ENCODE peak calls at places on chromosomes 5 and 9, in nine cellular contexts. One of them, this sample, is unnamed.

GRCh38 chr9:80615964-80616363 is 1044.2 kb downstream of the TLE4 start:
- DNase-seq in mammary epithelial cell: no peak
- DNase-seq in neural progenitor cell: no peak
- DNase-seq in A673: no peak
- DNase-seq in endothelial cell of umbilical vein: no peak
- DNase-seq in fibroblast of the aortic adventitia: peak; percentile 18
- DNase-seq in fibroblast of pulmonary artery: no peak
- DNase-seq in dorsolateral prefrontal cortex: no peak
- DNase-seq in cardiac fibroblast: peak; percentile 9
- DNase-seq in this sample: peak; percentile 16

GRCh38 chr5:38382898-38383297 is 124.5 kb downstream of the EGFLAM start:
- DNase-seq in A673: peak; percentile 81
- DNase-seq in cardiac fibroblast: peak; percentile 81
- DNase-seq in fibroblast of the aortic adventitia: peak; percentile 75
- DNase-seq in endothelial cell of umbilical vein: peak; percentile 72
- DNase-seq in dorsolateral prefrontal cortex: peak; percentile 68
- DNase-seq in neural progenitor cell: peak; percentile 81
- DNase-seq in fibroblast of pulmonary artery: peak; percentile 78
- DNase-seq in mammary epithelial cell: peak; percentile 50
- DNase-seq in this sample: peak; percentile 65

GRCh38 chr5:157874861-157875260 is 15.9 kb upstream of the CLINT1 start:
- DNase-seq in dorsolateral prefrontal cortex: no peak
- DNase-seq in mammary epithelial cell: peak; percentile 23
- DNase-seq in A673: no peak
- DNase-seq in fibroblast of the aortic adventitia: no peak
- DNase-seq in cardiac fibroblast: no peak
- DNase-seq in neural progenitor cell: no peak
- DNase-seq in endothelial cell of umbilical vein: no peak
- DNase-seq in fibroblast of pulmonary artery: no peak
- DNase-seq in this sample: no peak

GRCh38 chr9:115964710-115965347 is 188.8 kb upstream of the PAPPA start:
- DNase-seq in dorsolateral prefrontal cortex: no peak
- DNase-seq in neural progenitor cell: no peak
- DNase-seq in endothelial cell of umbilical vein: no peak
- DNase-seq in fibroblast of pulmonary artery: no peak
- DNase-seq in fibroblast of the aortic adventitia: no peak
- DNase-seq in A673: peak; percentile 92
- DNase-seq in mammary epithelial cell: no peak
- DNase-seq in cardiac fibroblast: no peak
- DNase-seq in this sample: no peak

GRCh38 chr5:10563940-10564837 is at the start of gene ANKRD33B:
- DNase-seq in dorsolateral prefrontal cortex: no peak
- DNase-seq in cardiac fibroblast: peak; percentile 53
- DNase-seq in mammary epithelial cell: peak; percentile 65
- DNase-seq in fibroblast of the aortic adventitia: peak; percentile 62
- DNase-seq in A673: peak; percentile 77
- DNase-seq in neural progenitor cell: peak; percentile 90
- DNase-seq in fibroblast of pulmonary artery: peak; percentile 61
- DNase-seq in endothelial cell of umbilical vein: peak; percentile 72
- DNase-seq in this sample: peak; percentile 66

GRCh38 chr5:130198927-130199326 is 294.7 kb downstream of the CHSY3 start:
- DNase-seq in endothelial cell of umbilical vein: peak; percentile 27
- DNase-seq in cardiac fibroblast: peak; percentile 58
- DNase-seq in mammary epithelial cell: no peak
- DNase-seq in neural progenitor cell: peak; percentile 57
- DNase-seq in dorsolateral prefrontal cortex: no peak
- DNase-seq in fibroblast of the aortic adventitia: peak; percentile 32
- DNase-seq in fibroblast of pulmonary artery: peak; percentile 63
- DNase-seq in A673: peak; percentile 54
- DNase-seq in this sample: peak; percentile 32

GRCh38 chr5:158957196-158957595 is 142.5 kb downstream of the EBF1 start:
- DNase-seq in fibroblast of the aortic adventitia: no peak
- DNase-seq in mammary epithelial cell: no peak
- DNase-seq in fibroblast of pulmonary artery: no peak
- DNase-seq in A673: no peak
- DNase-seq in endothelial cell of umbilical vein: no peak
- DNase-seq in neural progenitor cell: no peak
- DNase-seq in cardiac fibroblast: no peak
- DNase-seq in dorsolateral prefrontal cortex: no peak
- DNase-seq in this sample: no peak

GRCh38 chr5:177336603-177337494 is 14.6 kb downstream of the LMAN2 start:
- DNase-seq in mammary epithelial cell: peak; percentile 37
- DNase-seq in fibroblast of pulmonary artery: no peak
- DNase-seq in endothelial cell of umbilical vein: no peak
- DNase-seq in neural progenitor cell: no peak
- DNase-seq in dorsolateral prefrontal cortex: no peak
- DNase-seq in cardiac fibroblast: no peak
- DNase-seq in A673: no peak
- DNase-seq in fibroblast of the aortic adventitia: no peak
- DNase-seq in this sample: no peak

GRCh38 chr5:60184599-60184998 is 291.1 kb upstream of the PDE4D start:
- DNase-seq in fibroblast of the aortic adventitia: no peak
- DNase-seq in cardiac fibroblast: no peak
- DNase-seq in dorsolateral prefrontal cortex: no peak
- DNase-seq in mammary epithelial cell: peak; percentile 21
- DNase-seq in fibroblast of pulmonary artery: no peak
- DNase-seq in neural progenitor cell: no peak
- DNase-seq in A673: no peak
- DNase-seq in endothelial cell of umbilical vein: no peak
- DNase-seq in this sample: peak; percentile 61

GRCh38 chr5:123262275-123262823 is 160.9 kb downstream of the CEP120 start:
- DNase-seq in cardiac fibroblast: no peak
- DNase-seq in mammary epithelial cell: no peak
- DNase-seq in endothelial cell of umbilical vein: no peak
- DNase-seq in fibroblast of the aortic adventitia: peak; percentile 35
- DNase-seq in fibroblast of pulmonary artery: no peak
- DNase-seq in neural progenitor cell: no peak
- DNase-seq in A673: no peak
- DNase-seq in dorsolateral prefrontal cortex: no peak
- DNase-seq in this sample: no peak

GRCh38 chr5:53782620-53783019 is 222.2 kb downstream of the NDUFS4 start:
- DNase-seq in cardiac fibroblast: no peak
- DNase-seq in fibroblast of pulmonary artery: no peak
- DNase-seq in neural progenitor cell: peak; percentile 22
- DNase-seq in mammary epithelial cell: peak; percentile 16
- DNase-seq in dorsolateral prefrontal cortex: no peak
- DNase-seq in endothelial cell of umbilical vein: no peak
- DNase-seq in fibroblast of the aortic adventitia: no peak
- DNase-seq in A673: no peak
- DNase-seq in this sample: no peak

GRCh38 chr9:97786341-97786740 is 66.7 kb upstream of the FOXE1 start:
- DNase-seq in A673: peak; percentile 21
- DNase-seq in fibroblast of the aortic adventitia: peak; percentile 13
- DNase-seq in endothelial cell of umbilical vein: no peak
- DNase-seq in fibroblast of pulmonary artery: peak; percentile 7
- DNase-seq in neural progenitor cell: peak; percentile 45
- DNase-seq in mammary epithelial cell: no peak
- DNase-seq in dorsolateral prefrontal cortex: no peak
- DNase-seq in cardiac fibroblast: peak; percentile 22
- DNase-seq in this sample: peak; percentile 20

GRCh38 chr5:38316544-38317224 is 58.3 kb downstream of the EGFLAM start:
- DNase-seq in neural progenitor cell: no peak
- DNase-seq in mammary epithelial cell: no peak
- DNase-seq in fibroblast of pulmonary artery: peak; percentile 29
- DNase-seq in cardiac fibroblast: peak; percentile 36
- DNase-seq in A673: peak; percentile 83
- DNase-seq in dorsolateral prefrontal cortex: no peak
- DNase-seq in fibroblast of the aortic adventitia: peak; percentile 54
- DNase-seq in endothelial cell of umbilical vein: no peak
- DNase-seq in this sample: peak; percentile 37

GRCh38 chr5:168341178-168341577 is 49.7 kb downstream of the WWC1 start:
- DNase-seq in cardiac fibroblast: no peak
- DNase-seq in mammary epithelial cell: peak; percentile 36
- DNase-seq in fibroblast of the aortic adventitia: no peak
- DNase-seq in endothelial cell of umbilical vein: no peak
- DNase-seq in fibroblast of pulmonary artery: no peak
- DNase-seq in neural progenitor cell: no peak
- DNase-seq in dorsolateral prefrontal cortex: no peak
- DNase-seq in A673: no peak
- DNase-seq in this sample: no peak

GRCh38 chr5:34587355-34588241 is 68.5 kb upstream of the RAI14 start:
- DNase-seq in A673: no peak
- DNase-seq in mammary epithelial cell: peak; percentile 58
- DNase-seq in endothelial cell of umbilical vein: peak; percentile 70
- DNase-seq in fibroblast of the aortic adventitia: peak; percentile 47
- DNase-seq in dorsolateral prefrontal cortex: no peak
- DNase-seq in cardiac fibroblast: peak; percentile 90
- DNase-seq in fibroblast of pulmonary artery: peak; percentile 74
- DNase-seq in neural progenitor cell: peak; percentile 23
- DNase-seq in this sample: peak; percentile 55

GRCh38 chr5:31913796-31914188 is 260.3 kb downstream of the GOLPH3 start:
- DNase-seq in cardiac fibroblast: no peak
- DNase-seq in A673: no peak
- DNase-seq in fibroblast of pulmonary artery: no peak
- DNase-seq in mammary epithelial cell: no peak
- DNase-seq in neural progenitor cell: no peak
- DNase-seq in dorsolateral prefrontal cortex: no peak
- DNase-seq in endothelial cell of umbilical vein: no peak
- DNase-seq in fibroblast of the aortic adventitia: no peak
- DNase-seq in this sample: no peak

GRCh38 chr5:145324767-145325479 is 510.2 kb downstream of the PRELID2 start:
- DNase-seq in dorsolateral prefrontal cortex: no peak
- DNase-seq in mammary epithelial cell: no peak
- DNase-seq in cardiac fibroblast: peak; percentile 16
- DNase-seq in fibroblast of the aortic adventitia: peak; percentile 39
- DNase-seq in fibroblast of pulmonary artery: peak; percentile 14
- DNase-seq in neural progenitor cell: no peak
- DNase-seq in endothelial cell of umbilical vein: peak; percentile 51
- DNase-seq in A673: no peak
- DNase-seq in this sample: peak; percentile 10

GRCh38 chr5:137220523-137220927 is 278.6 kb downstream of the SPOCK1 start:
- DNase-seq in fibroblast of pulmonary artery: peak; percentile 84
- DNase-seq in dorsolateral prefrontal cortex: no peak
- DNase-seq in fibroblast of the aortic adventitia: peak; percentile 79
- DNase-seq in endothelial cell of umbilical vein: peak; percentile 80
- DNase-seq in neural progenitor cell: peak; percentile 70
- DNase-seq in mammary epithelial cell: peak; percentile 96
- DNase-seq in cardiac fibroblast: peak; percentile 95
- DNase-seq in A673: peak; percentile 60
- DNase-seq in this sample: peak; percentile 66
- TF ChIP-seq CTCF in fibroblast of pulmonary artery: peak; percentile 81
- TF ChIP-seq CTCF in dorsolateral prefrontal cortex: peak; percentile 37
- TF ChIP-seq CTCF in fibroblast of the aortic adventitia: peak; percentile 67
- TF ChIP-seq CTCF in endothelial cell of umbilical vein: peak; percentile 61
- TF ChIP-seq CTCF in neural progenitor cell: peak; percentile 65
- TF ChIP-seq CTCF in mammary epithelial cell: peak; percentile 83
- TF ChIP-seq CTCF in cardiac fibroblast: peak; percentile 65
- TF ChIP-seq CTCF in A673: peak; percentile 60
- TF ChIP-seq CTCF in this sample: peak; percentile 46

DNA sequence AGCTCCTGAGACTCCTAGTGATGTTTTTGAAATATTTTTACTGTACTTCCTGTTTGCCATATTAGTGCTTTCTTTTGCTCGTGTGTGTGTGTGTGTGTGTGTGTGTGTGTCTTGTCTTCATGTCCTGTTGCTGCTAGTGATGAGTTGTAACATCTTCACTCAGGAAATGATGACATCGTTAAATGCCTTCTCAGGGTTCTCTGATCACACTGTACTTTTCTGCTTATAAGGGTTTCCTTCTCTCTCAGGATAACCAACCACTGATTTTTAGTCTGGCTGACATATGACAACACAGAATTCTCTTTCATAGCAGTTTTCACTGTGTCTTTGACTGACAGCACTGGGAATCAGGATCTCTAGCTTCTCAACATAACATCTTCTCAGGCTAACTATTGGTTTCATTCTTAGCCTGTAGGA is 16.1 kb downstream of the SV2C start:
- DNase-seq in mammary epithelial cell: no peak
- DNase-seq in endothelial cell of umbilical vein: no peak
- DNase-seq in A673: peak; percentile 58
- DNase-seq in fibroblast of pulmonary artery: no peak
- DNase-seq in fibroblast of the aortic adventitia: no peak
- DNase-seq in dorsolateral prefrontal cortex: no peak
- DNase-seq in cardiac fibroblast: no peak
- DNase-seq in neural progenitor cell: no peak
- DNase-seq in this sample: no peak
- H3K4me3 ChIP-seq in mammary epithelial cell: no peak overlapping the region
- H3K4me3 ChIP-seq in endothelial cell of umbilical vein: no peak overlapping the region
- H3K4me3 ChIP-seq in A673: no peak overlapping the region
- H3K4me3 ChIP-seq in fibroblast of pulmonary artery: no peak overlapping the region
- H3K4me3 ChIP-seq in fibroblast of the aortic adventitia: no peak overlapping the region
- H3K4me3 ChIP-seq in dorsolateral prefrontal cortex: no peak overlapping the region
- H3K4me3 ChIP-seq in cardiac fibroblast: no peak overlapping the region
- H3K4me3 ChIP-seq in neural progenitor cell: no peak overlapping the region
- H3K4me3 ChIP-seq in this sample: no peak overlapping the region

GRCh38 chr9:37486256-37486615 is 488 bp downstream of the POLR1E start:
- DNase-seq in cardiac fibroblast: no peak
- DNase-seq in fibroblast of pulmonary artery: no peak
- DNase-seq in neural progenitor cell: no peak
- DNase-seq in A673: no peak
- DNase-seq in dorsolateral prefrontal cortex: no peak
- DNase-seq in mammary epithelial cell: no peak
- DNase-seq in fibroblast of the aortic adventitia: no peak
- DNase-seq in endothelial cell of umbilical vein: no peak
- DNase-seq in this sample: no peak

GRCh38 chr9:37485389-37486255 is at the start of gene POLR1E:
- DNase-seq in dorsolateral prefrontal cortex: peak; percentile 97
- DNase-seq in fibroblast of pulmonary artery: peak; percentile 91
- DNase-seq in mammary epithelial cell: peak; percentile 96
- DNase-seq in fibroblast of the aortic adventitia: peak; percentile 86
- DNase-seq in cardiac fibroblast: peak; percentile 89
- DNase-seq in A673: peak; percentile 96
- DNase-seq in endothelial cell of umbilical vein: peak; percentile 92
- DNase-seq in neural progenitor cell: peak; percentile 96
- DNase-seq in this sample: peak; percentile 90

GRCh38 chr9:37476930-37477329 is 8.8 kb upstream of the POLR1E start:
- DNase-seq in fibroblast of pulmonary artery: no peak
- DNase-seq in dorsolateral prefrontal cortex: no peak
- DNase-seq in endothelial cell of umbilical vein: no peak
- DNase-seq in mammary epithelial cell: no peak
- DNase-seq in A673: no peak
- DNase-seq in fibroblast of the aortic adventitia: no peak
- DNase-seq in cardiac fibroblast: no peak
- DNase-seq in neural progenitor cell: no peak
- DNase-seq in this sample: no peak

DNA sequence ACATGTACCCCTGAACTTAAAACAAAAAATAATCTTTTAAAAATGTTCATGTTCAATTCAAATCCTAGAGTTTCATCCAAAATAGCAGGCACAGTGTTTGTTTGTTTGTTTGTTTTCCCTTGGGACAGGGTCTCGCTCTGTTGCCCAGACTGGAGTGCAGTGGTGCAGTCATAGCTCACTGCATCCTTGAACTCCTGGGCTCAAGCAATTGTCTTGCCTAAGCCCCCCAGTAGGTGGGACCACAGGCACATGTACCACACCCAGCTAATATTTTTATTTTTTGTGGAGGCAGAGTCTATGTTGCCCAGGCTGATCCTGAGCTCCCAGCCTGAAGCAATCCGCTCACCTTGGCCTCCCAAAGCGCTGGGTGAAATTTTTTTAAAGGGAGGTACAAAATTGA is 5.0 kb upstream of the POLR1E start:
- DNase-seq in endothelial cell of umbilical vein: no peak
- DNase-seq in A673: no peak
- DNase-seq in mammary epithelial cell: no peak
- DNase-seq in fibroblast of the aortic adventitia: no peak
- DNase-seq in neural progenitor cell: no peak
- DNase-seq in dorsolateral prefrontal cortex: no peak
- DNase-seq in cardiac fibroblast: no peak
- DNase-seq in fibroblast of pulmonary artery: no peak
- DNase-seq in this sample: no peak
- TF ChIP-seq CTCF in endothelial cell of umbilical vein: no peak
- TF ChIP-seq CTCF in A673: no peak
- TF ChIP-seq CTCF in mammary epithelial cell: no peak
- TF ChIP-seq CTCF in fibroblast of the aortic adventitia: no peak
- TF ChIP-seq CTCF in neural progenitor cell: no peak
- TF ChIP-seq CTCF in dorsolateral prefrontal cortex: no peak
- TF ChIP-seq CTCF in cardiac fibroblast: no peak
- TF ChIP-seq CTCF in fibroblast of pulmonary artery: no peak
- TF ChIP-seq CTCF in this sample: no peak

GRCh38 chr5:147560982-147561381 is 51.1 kb upstream of the DPYSL3 start:
- DNase-seq in A673: peak; percentile 75
- DNase-seq in mammary epithelial cell: no peak
- DNase-seq in endothelial cell of umbilical vein: no peak
- DNase-seq in neural progenitor cell: peak; percentile 77
- DNase-seq in fibroblast of the aortic adventitia: no peak
- DNase-seq in dorsolateral prefrontal cortex: no peak
- DNase-seq in cardiac fibroblast: no peak
- DNase-seq in fibroblast of pulmonary artery: no peak
- DNase-seq in this sample: peak; percentile 20
- H3K4me3 ChIP-seq in A673: no peak overlapping the region
- H3K4me3 ChIP-seq in mammary epithelial cell: no peak overlapping the region
- H3K4me3 ChIP-seq in endothelial cell of umbilical vein: no peak overlapping the region
- H3K4me3 ChIP-seq in neural progenitor cell: peak overlapping the region; percentile 50
- H3K4me3 ChIP-seq in fibroblast of the aortic adventitia: no peak overlapping the region
- H3K4me3 ChIP-seq in dorsolateral prefrontal cortex: no peak overlapping the region
- H3K4me3 ChIP-seq in cardiac fibroblast: no peak overlapping the region
- H3K4me3 ChIP-seq in fibroblast of pulmonary artery: no peak overlapping the region
- H3K4me3 ChIP-seq in this sample: peak overlapping the region; percentile 1

This sample was measured in astrocyte of the spinal cord.